ENCODE peak calls at places on chromosomes 6 and 20, in nine cellular contexts. One of them, this sample, is unnamed.

GRCh38 chr6:163533443-163533842 is 118.9 kb downstream of the QKI start:
- DNase-seq in Peyer's patch: no peak
- DNase-seq in heart right ventricle: no peak
- DNase-seq in fibroblast of the aortic adventitia: peak; percentile 86
- DNase-seq in A549: peak; percentile 35
- DNase-seq in uterus: no peak
- DNase-seq in choroid plexus epithelial cell: peak; percentile 98
- DNase-seq in AG04449: peak; percentile 69
- DNase-seq in heart left ventricle: no peak
- DNase-seq in this sample: peak; percentile 71

GRCh38 chr6:40353967-40354452 is 233.2 kb downstream of the LRFN2 start:
- DNase-seq in choroid plexus epithelial cell: no peak
- DNase-seq in Peyer's patch: no peak
- DNase-seq in heart right ventricle: no peak
- DNase-seq in fibroblast of the aortic adventitia: no peak
- DNase-seq in uterus: no peak
- DNase-seq in heart left ventricle: no peak
- DNase-seq in AG04449: no peak
- DNase-seq in A549: no peak
- DNase-seq in this sample: no peak

GRCh38 chr20:10671850-10672578 is 1.8 kb downstream of the JAG1 start:
- DNase-seq in heart left ventricle: peak; percentile 88
- DNase-seq in A549: no peak
- DNase-seq in fibroblast of the aortic adventitia: peak; percentile 73
- DNase-seq in uterus: peak; percentile 80
- DNase-seq in Peyer's patch: no peak
- DNase-seq in AG04449: no peak
- DNase-seq in heart right ventricle: peak; percentile 87
- DNase-seq in choroid plexus epithelial cell: peak; percentile 73
- DNase-seq in this sample: no peak

GRCh38 chr6:65072500-65072899 is 634.5 kb downstream of the EYS start:
- DNase-seq in uterus: no peak
- DNase-seq in heart right ventricle: no peak
- DNase-seq in choroid plexus epithelial cell: no peak
- DNase-seq in fibroblast of the aortic adventitia: no peak
- DNase-seq in AG04449: no peak
- DNase-seq in Peyer's patch: no peak
- DNase-seq in heart left ventricle: no peak
- DNase-seq in A549: no peak
- DNase-seq in this sample: no peak

GRCh38 chr6:30352550-30352949 is 7.6 kb downstream of the RPP21 start:
- DNase-seq in fibroblast of the aortic adventitia: no peak
- DNase-seq in AG04449: no peak
- DNase-seq in Peyer's patch: no peak
- DNase-seq in choroid plexus epithelial cell: no peak
- DNase-seq in uterus: no peak
- DNase-seq in heart right ventricle: no peak
- DNase-seq in heart left ventricle: no peak
- DNase-seq in A549: no peak
- DNase-seq in this sample: no peak

GRCh38 chr6:167089243-167090142 is 33.4 kb upstream of the CCR6 start:
- DNase-seq in heart right ventricle: no peak
- DNase-seq in Peyer's patch: peak; percentile 38
- DNase-seq in uterus: no peak
- DNase-seq in A549: no peak
- DNase-seq in AG04449: no peak
- DNase-seq in heart left ventricle: no peak
- DNase-seq in choroid plexus epithelial cell: no peak
- DNase-seq in fibroblast of the aortic adventitia: no peak
- DNase-seq in this sample: no peak

GRCh38 chr20:48171626-48172025 is 386.3 kb upstream of the SULF2 start:
- DNase-seq in AG04449: no peak
- DNase-seq in heart left ventricle: no peak
- DNase-seq in Peyer's patch: no peak
- DNase-seq in uterus: no peak
- DNase-seq in A549: no peak
- DNase-seq in fibroblast of the aortic adventitia: no peak
- DNase-seq in heart right ventricle: no peak
- DNase-seq in choroid plexus epithelial cell: no peak
- DNase-seq in this sample: no peak

GRCh38 chr20:45377191-45377775 is 842 bp downstream of the TP53TG5 start:
- DNase-seq in uterus: no peak
- DNase-seq in choroid plexus epithelial cell: no peak
- DNase-seq in heart left ventricle: no peak
- DNase-seq in heart right ventricle: no peak
- DNase-seq in Peyer's patch: no peak
- DNase-seq in A549: no peak
- DNase-seq in AG04449: no peak
- DNase-seq in fibroblast of the aortic adventitia: no peak
- DNase-seq in this sample: no peak

GRCh38 chr6:31353508-31353907 is 3.5 kb downstream of the HLA-B start:
- DNase-seq in A549: no peak
- DNase-seq in choroid plexus epithelial cell: no peak
- DNase-seq in Peyer's patch: no peak
- DNase-seq in heart left ventricle: no peak
- DNase-seq in heart right ventricle: no peak
- DNase-seq in AG04449: no peak
- DNase-seq in uterus: no peak
- DNase-seq in fibroblast of the aortic adventitia: no peak
- DNase-seq in this sample: no peak

GRCh38 chr6:63943826-63944225 is 308.2 kb downstream of the PHF3 start:
- DNase-seq in fibroblast of the aortic adventitia: no peak
- DNase-seq in A549: no peak
- DNase-seq in heart left ventricle: no peak
- DNase-seq in choroid plexus epithelial cell: no peak
- DNase-seq in Peyer's patch: no peak
- DNase-seq in uterus: no peak
- DNase-seq in AG04449: no peak
- DNase-seq in heart right ventricle: no peak
- DNase-seq in this sample: no peak

GRCh38 chr20:10513931-10514575 is 78.9 kb downstream of the SLX4IP start:
- DNase-seq in A549: no peak
- DNase-seq in heart left ventricle: no peak
- DNase-seq in Peyer's patch: no peak
- DNase-seq in choroid plexus epithelial cell: peak; percentile 55
- DNase-seq in AG04449: no peak
- DNase-seq in fibroblast of the aortic adventitia: peak; percentile 42
- DNase-seq in heart right ventricle: no peak
- DNase-seq in uterus: no peak
- DNase-seq in this sample: no peak

GRCh38 chr6:138504764-138505689 is 5.7 kb upstream of the NHSL1 start:
- DNase-seq in uterus: no peak
- DNase-seq in A549: no peak
- DNase-seq in heart left ventricle: no peak
- DNase-seq in choroid plexus epithelial cell: no peak
- DNase-seq in heart right ventricle: no peak
- DNase-seq in AG04449: no peak
- DNase-seq in fibroblast of the aortic adventitia: no peak
- DNase-seq in Peyer's patch: no peak
- DNase-seq in this sample: no peak

GRCh38 chr6:133888931-133889556 is at the start of gene TCF21:
- DNase-seq in AG04449: no peak
- DNase-seq in uterus: peak; percentile 75
- DNase-seq in A549: no peak
- DNase-seq in heart left ventricle: peak; percentile 54
- DNase-seq in choroid plexus epithelial cell: peak; percentile 65
- DNase-seq in fibroblast of the aortic adventitia: peak; percentile 63
- DNase-seq in heart right ventricle: peak; percentile 57
- DNase-seq in Peyer's patch: no peak
- DNase-seq in this sample: no peak

GRCh38 chr6:158488065-158488464 is 71.8 kb upstream of the TMEM181 start:
- DNase-seq in choroid plexus epithelial cell: peak; percentile 95
- DNase-seq in heart left ventricle: no peak
- DNase-seq in Peyer's patch: no peak
- DNase-seq in heart right ventricle: no peak
- DNase-seq in uterus: no peak
- DNase-seq in A549: peak; percentile 18
- DNase-seq in fibroblast of the aortic adventitia: peak; percentile 94
- DNase-seq in AG04449: peak; percentile 96
- DNase-seq in this sample: peak; percentile 92

GRCh38 chr20:57244627-57245214 is 21.7 kb downstream of the BMP7 start:
- DNase-seq in Peyer's patch: no peak
- DNase-seq in heart right ventricle: no peak
- DNase-seq in heart left ventricle: no peak
- DNase-seq in fibroblast of the aortic adventitia: no peak
- DNase-seq in uterus: no peak
- DNase-seq in AG04449: no peak
- DNase-seq in choroid plexus epithelial cell: no peak
- DNase-seq in A549: no peak
- DNase-seq in this sample: no peak

GRCh38 chr20:51456511-51457280 is 85.8 kb downstream of the NFATC2 start:
- DNase-seq in Peyer's patch: peak; percentile 51
- DNase-seq in choroid plexus epithelial cell: peak; percentile 97
- DNase-seq in fibroblast of the aortic adventitia: peak; percentile 98
- DNase-seq in uterus: peak; percentile 98
- DNase-seq in heart left ventricle: peak; percentile 95
- DNase-seq in AG04449: peak; percentile 79
- DNase-seq in heart right ventricle: peak; percentile 95
- DNase-seq in A549: peak; percentile 86
- DNase-seq in this sample: peak; percentile 92

DNA sequence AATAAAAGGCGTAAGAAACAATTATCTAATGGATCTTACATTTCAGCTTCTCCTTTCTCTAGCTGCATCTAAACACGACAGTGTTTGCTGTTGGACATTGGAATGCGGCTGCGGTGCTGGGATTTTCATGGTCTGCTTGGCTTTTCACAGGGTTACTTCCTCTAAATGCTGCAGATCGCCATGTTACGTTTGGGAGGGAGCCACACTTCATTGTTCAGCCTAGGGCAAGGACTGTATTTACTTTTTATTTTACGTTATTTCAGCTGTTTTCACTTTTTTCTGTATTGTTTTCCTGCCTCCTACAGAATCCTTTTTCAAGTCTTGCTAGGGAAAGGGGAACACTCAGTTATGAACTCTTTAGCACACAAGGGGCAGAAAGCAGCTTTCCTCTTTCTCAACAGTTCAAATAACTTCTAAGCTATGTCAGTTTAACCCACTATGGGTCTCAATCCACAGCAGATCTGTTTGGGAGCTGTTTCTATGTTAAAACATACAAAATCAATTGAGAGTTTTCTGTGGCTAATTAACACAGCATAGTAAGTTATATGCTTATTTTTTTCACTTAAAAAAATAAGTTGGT is 97.8 kb upstream of the MTHFD1L start:
- DNase-seq in uterus: no peak
- DNase-seq in AG04449: no peak
- DNase-seq in A549: no peak
- DNase-seq in heart right ventricle: peak; percentile 30
- DNase-seq in heart left ventricle: peak; percentile 22
- DNase-seq in fibroblast of the aortic adventitia: peak; percentile 57
- DNase-seq in choroid plexus epithelial cell: peak; percentile 64
- DNase-seq in Peyer's patch: no peak
- DNase-seq in this sample: peak; percentile 77
- H3K4me3 ChIP-seq in uterus: no peak overlapping the region
- H3K4me3 ChIP-seq in AG04449: no peak overlapping the region
- H3K4me3 ChIP-seq in A549: no peak overlapping the region
- H3K4me3 ChIP-seq in heart right ventricle: peak overlapping the region; percentile 18
- H3K4me3 ChIP-seq in heart left ventricle: no peak overlapping the region
- H3K4me3 ChIP-seq in fibroblast of the aortic adventitia: peak overlapping the region; percentile 3
- H3K4me3 ChIP-seq in choroid plexus epithelial cell: no peak overlapping the region
- H3K4me3 ChIP-seq in Peyer's patch: no peak overlapping the region
- H3K4me3 ChIP-seq in this sample: no peak overlapping the region

GRCh38 chr20:13245250-13245723 is 24.2 kb downstream of the ISM1 start:
- DNase-seq in fibroblast of the aortic adventitia: no peak
- DNase-seq in heart left ventricle: no peak
- DNase-seq in A549: no peak
- DNase-seq in choroid plexus epithelial cell: no peak
- DNase-seq in AG04449: no peak
- DNase-seq in heart right ventricle: no peak
- DNase-seq in uterus: no peak
- DNase-seq in Peyer's patch: no peak
- DNase-seq in this sample: no peak

GRCh38 chr20:13249118-13249859 is 28.2 kb downstream of the ISM1 start:
- DNase-seq in choroid plexus epithelial cell: no peak
- DNase-seq in heart right ventricle: no peak
- DNase-seq in A549: no peak
- DNase-seq in uterus: peak; percentile 36
- DNase-seq in Peyer's patch: no peak
- DNase-seq in fibroblast of the aortic adventitia: no peak
- DNase-seq in AG04449: no peak
- DNase-seq in heart left ventricle: no peak
- DNase-seq in this sample: no peak

GRCh38 chr20:13238001-13238653 is 17.1 kb downstream of the ISM1 start:
- DNase-seq in heart right ventricle: no peak
- DNase-seq in choroid plexus epithelial cell: no peak
- DNase-seq in fibroblast of the aortic adventitia: no peak
- DNase-seq in Peyer's patch: no peak
- DNase-seq in AG04449: no peak
- DNase-seq in A549: no peak
- DNase-seq in uterus: no peak
- DNase-seq in heart left ventricle: no peak
- DNase-seq in this sample: no peak

DNA sequence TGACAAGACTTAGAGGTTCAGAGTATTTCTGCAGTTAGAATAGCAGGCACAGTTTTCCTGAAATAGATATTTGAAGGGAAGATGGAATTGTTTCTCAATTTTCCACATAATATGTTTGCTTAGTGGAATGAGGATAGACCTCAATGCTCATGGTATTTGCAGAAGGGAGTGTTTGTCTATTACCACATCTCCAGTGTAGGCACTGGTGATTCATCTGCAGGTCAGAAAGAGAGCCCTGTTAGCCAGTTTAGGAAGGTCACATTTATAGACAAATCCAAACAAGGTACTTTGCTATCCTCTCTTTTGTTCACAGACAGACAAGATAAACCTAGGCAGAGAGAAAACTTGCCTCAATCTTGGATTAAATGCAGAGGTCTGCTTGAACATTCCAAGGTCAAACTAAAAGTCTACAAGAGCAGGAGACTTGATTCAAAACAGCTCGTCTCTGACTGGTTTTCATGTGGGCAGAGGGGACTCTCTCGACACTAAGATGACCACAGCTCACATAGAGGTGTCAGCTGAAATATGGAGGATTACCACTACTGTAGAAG is 22.8 kb downstream of the ISM1 start:
- DNase-seq in A549: peak; percentile 81
- DNase-seq in choroid plexus epithelial cell: peak; percentile 23
- DNase-seq in uterus: no peak
- DNase-seq in heart right ventricle: no peak
- DNase-seq in fibroblast of the aortic adventitia: no peak
- DNase-seq in Peyer's patch: no peak
- DNase-seq in heart left ventricle: no peak
- DNase-seq in AG04449: peak; percentile 28
- DNase-seq in this sample: no peak
- TF ChIP-seq CTCF in A549: no peak
- TF ChIP-seq CTCF in choroid plexus epithelial cell: no peak
- TF ChIP-seq CTCF in uterus: no peak
- TF ChIP-seq CTCF in heart right ventricle: no peak
- TF ChIP-seq CTCF in fibroblast of the aortic adventitia: no peak
- TF ChIP-seq CTCF in Peyer's patch: no peak
- TF ChIP-seq CTCF in heart left ventricle: no peak
- TF ChIP-seq CTCF in AG04449: no peak
- TF ChIP-seq CTCF in this sample: no peak

GRCh38 chr6:115712562-115712961 is 348.1 kb downstream of the FRK start:
- DNase-seq in heart right ventricle: no peak
- DNase-seq in A549: no peak
- DNase-seq in heart left ventricle: no peak
- DNase-seq in fibroblast of the aortic adventitia: no peak
- DNase-seq in AG04449: no peak
- DNase-seq in uterus: no peak
- DNase-seq in choroid plexus epithelial cell: no peak
- DNase-seq in Peyer's patch: no peak
- DNase-seq in this sample: no peak
- H3K4me3 ChIP-seq in heart right ventricle: no peak overlapping the region
- H3K4me3 ChIP-seq in A549: no peak overlapping the region
- H3K4me3 ChIP-seq in heart left ventricle: no peak overlapping the region
- H3K4me3 ChIP-seq in fibroblast of the aortic adventitia: no peak overlapping the region
- H3K4me3 ChIP-seq in AG04449: no peak overlapping the region
- H3K4me3 ChIP-seq in uterus: no peak overlapping the region
- H3K4me3 ChIP-seq in choroid plexus epithelial cell: no peak overlapping the region
- H3K4me3 ChIP-seq in Peyer's patch: no peak overlapping the region
- H3K4me3 ChIP-seq in this sample: no peak overlapping the region

GRCh38 chr20:41387433-41387832 is 20.8 kb upstream of the EMILIN3 start:
- DNase-seq in choroid plexus epithelial cell: peak; percentile 50
- DNase-seq in AG04449: no peak
- DNase-seq in Peyer's patch: no peak
- DNase-seq in fibroblast of the aortic adventitia: no peak
- DNase-seq in uterus: no peak
- DNase-seq in A549: no peak
- DNase-seq in heart left ventricle: no peak
- DNase-seq in heart right ventricle: no peak
- DNase-seq in this sample: no peak
- TF ChIP-seq CTCF in choroid plexus epithelial cell: peak; percentile 41
- TF ChIP-seq CTCF in AG04449: no peak
- TF ChIP-seq CTCF in Peyer's patch: no peak
- TF ChIP-seq CTCF in fibroblast of the aortic adventitia: peak; percentile 27
- TF ChIP-seq CTCF in uterus: no peak
- TF ChIP-seq CTCF in A549: no peak
- TF ChIP-seq CTCF in heart left ventricle: peak; percentile 30
- TF ChIP-seq CTCF in heart right ventricle: no peak
- TF ChIP-seq CTCF in this sample: no peak